ENCODE peak calls at places on chromosomes 3 and 15, in five cellular contexts. One of them, this sample, is unnamed.

GRCh38 chr3:129549006-129549800 is 6.2 kb downstream of the H1-8 start:
- DNase-seq in HFF-Myc: no peak
- DNase-seq in HCT116: no peak
- DNase-seq in PC-9: peak
- DNase-seq in cardiac fibroblast: peak
- DNase-seq in this sample: peak

GRCh38 chr3:114079761-114080160 is 23.2 kb downstream of the QTRT2 start:
- DNase-seq in PC-9: no peak
- DNase-seq in HCT116: no peak
- DNase-seq in cardiac fibroblast: peak
- DNase-seq in HFF-Myc: no peak
- DNase-seq in this sample: no peak

GRCh38 chr15:67091073-67091965 is 25.9 kb downstream of the SMAD3 start:
- DNase-seq in cardiac fibroblast: peak
- DNase-seq in HFF-Myc: peak
- DNase-seq in PC-9: peak
- DNase-seq in HCT116: peak
- DNase-seq in this sample: no peak

GRCh38 chr3:131795382-131796085 is 239.3 kb downstream of the CPNE4 start:
- DNase-seq in HFF-Myc: no peak
- DNase-seq in cardiac fibroblast: peak
- DNase-seq in HCT116: no peak
- DNase-seq in PC-9: no peak
- DNase-seq in this sample: no peak

GRCh38 chr3:99248913-99249312 is 347.4 kb upstream of the DCBLD2 start:
- DNase-seq in HCT116: no peak
- DNase-seq in cardiac fibroblast: peak
- DNase-seq in PC-9: no peak
- DNase-seq in HFF-Myc: no peak
- DNase-seq in this sample: no peak

GRCh38 chr15:69906256-69907185 is 191.2 kb downstream of the TLE3 start:
- DNase-seq in cardiac fibroblast: no peak
- DNase-seq in HCT116: no peak
- DNase-seq in PC-9: peak
- DNase-seq in HFF-Myc: no peak
- DNase-seq in this sample: no peak

GRCh38 chr3:63763156-63763555 is 55.9 kb upstream of the C3orf49 start:
- DNase-seq in HFF-Myc: peak
- DNase-seq in HCT116: no peak
- DNase-seq in cardiac fibroblast: no peak
- DNase-seq in PC-9: no peak
- DNase-seq in this sample: no peak

GRCh38 chr15:74333093-74333492 is 34.4 kb downstream of the CYP11A1 start:
- DNase-seq in cardiac fibroblast: no peak
- DNase-seq in HCT116: no peak
- DNase-seq in PC-9: no peak
- DNase-seq in HFF-Myc: no peak
- DNase-seq in this sample: no peak

GRCh38 chr3:138936763-138937689 is 9.9 kb downstream of the FOXL2 start:
- DNase-seq in HFF-Myc: no peak
- DNase-seq in cardiac fibroblast: no peak
- DNase-seq in PC-9: no peak
- DNase-seq in HCT116: no peak
- DNase-seq in this sample: no peak

GRCh38 chr3:127101411-127102067 is 91.4 kb upstream of the PRR23E start:
- DNase-seq in PC-9: no peak
- DNase-seq in cardiac fibroblast: no peak
- DNase-seq in HCT116: no peak
- DNase-seq in HFF-Myc: no peak
- DNase-seq in this sample: no peak

GRCh38 chr15:31801152-31801551 is 229.2 kb upstream of the CHRNA7 start:
- DNase-seq in cardiac fibroblast: no peak
- DNase-seq in PC-9: no peak
- DNase-seq in HFF-Myc: no peak
- DNase-seq in HCT116: no peak
- DNase-seq in this sample: no peak

GRCh38 chr3:55556622-55557531 is 69.8 kb upstream of the WNT5A start:
- DNase-seq in PC-9: no peak
- DNase-seq in cardiac fibroblast: no peak
- DNase-seq in HCT116: no peak
- DNase-seq in HFF-Myc: no peak
- DNase-seq in this sample: no peak

GRCh38 chr3:129003578-129004112 is 2.5 kb downstream of the EFCC1 start:
- DNase-seq in PC-9: peak
- DNase-seq in HFF-Myc: no peak
- DNase-seq in HCT116: peak
- DNase-seq in cardiac fibroblast: no peak
- DNase-seq in this sample: no peak

GRCh38 chr3:30577788-30578187 is 28.6 kb upstream of the TGFBR2 start:
- DNase-seq in PC-9: no peak
- DNase-seq in HCT116: no peak
- DNase-seq in HFF-Myc: no peak
- DNase-seq in cardiac fibroblast: no peak
- DNase-seq in this sample: no peak

GRCh38 chr3:109257269-109257668 is 59.0 kb downstream of the DPPA2 start:
- DNase-seq in HFF-Myc: no peak
- DNase-seq in HCT116: no peak
- DNase-seq in cardiac fibroblast: peak
- DNase-seq in PC-9: no peak
- DNase-seq in this sample: no peak

GRCh38 chr15:91186892-91187644 is 87.0 kb downstream of the SV2B start:
- DNase-seq in PC-9: no peak
- DNase-seq in HFF-Myc: peak
- DNase-seq in cardiac fibroblast: peak
- DNase-seq in HCT116: no peak
- DNase-seq in this sample: no peak

GRCh38 chr3:16885948-16886683 is 1.4 kb downstream of the PLCL2 start:
- DNase-seq in HFF-Myc: no peak
- DNase-seq in PC-9: no peak
- DNase-seq in HCT116: no peak
- DNase-seq in cardiac fibroblast: peak
- DNase-seq in this sample: no peak

GRCh38 chr3:16888785-16889607 is 4.2 kb downstream of the PLCL2 start:
- DNase-seq in HCT116: no peak
- DNase-seq in cardiac fibroblast: no peak
- DNase-seq in PC-9: no peak
- DNase-seq in HFF-Myc: no peak
- DNase-seq in this sample: no peak

GRCh38 chr3:16885588-16885903 is 791 bp downstream of the PLCL2 start:
- DNase-seq in HFF-Myc: no peak
- DNase-seq in HCT116: no peak
- DNase-seq in cardiac fibroblast: no peak
- DNase-seq in PC-9: no peak
- DNase-seq in this sample: no peak

GRCh38 chr3:16884748-16885587 is at the start of gene PLCL2:
- DNase-seq in HCT116: no peak
- DNase-seq in cardiac fibroblast: peak
- DNase-seq in PC-9: peak
- DNase-seq in HFF-Myc: no peak
- DNase-seq in this sample: no peak

GRCh38 chr3:16887130-16887529 is 2.4 kb downstream of the PLCL2 start:
- DNase-seq in PC-9: no peak
- DNase-seq in cardiac fibroblast: no peak
- DNase-seq in HFF-Myc: no peak
- DNase-seq in HCT116: no peak
- DNase-seq in this sample: no peak
- H3K4me3 ChIP-seq in PC-9: peak
- H3K4me3 ChIP-seq in cardiac fibroblast: no peak
- H3K4me3 ChIP-seq in HFF-Myc: no peak
- H3K4me3 ChIP-seq in HCT116: no peak
- H3K4me3 ChIP-seq in this sample: no peak

DNA sequence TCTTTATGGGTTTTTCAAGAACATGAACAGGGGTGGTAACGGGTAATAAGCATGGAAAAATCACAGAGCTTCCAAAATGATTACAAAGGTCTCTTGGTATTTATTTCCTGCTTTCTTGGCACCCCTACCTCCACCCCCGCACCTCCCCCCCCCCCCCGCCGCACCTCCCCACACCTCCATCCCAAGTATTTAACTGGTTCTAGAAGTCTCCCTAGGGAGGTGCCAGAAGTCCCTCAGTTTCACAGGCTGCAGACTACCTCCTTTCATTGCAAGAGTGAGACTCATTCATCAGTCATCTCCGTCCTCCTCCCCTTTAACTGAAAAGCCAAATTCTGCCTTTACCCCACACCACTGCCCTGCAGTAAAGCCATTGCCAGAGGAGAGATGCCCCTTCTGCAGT is 169.4 kb downstream of the ALDH1A2 start:
- DNase-seq in PC-9: no peak
- DNase-seq in HFF-Myc: no peak
- DNase-seq in cardiac fibroblast: no peak
- DNase-seq in HCT116: no peak
- DNase-seq in this sample: no peak
- TF ChIP-seq CTCF in PC-9: no peak
- TF ChIP-seq CTCF in HFF-Myc: no peak
- TF ChIP-seq CTCF in cardiac fibroblast: no peak
- TF ChIP-seq CTCF in HCT116: no peak
- TF ChIP-seq CTCF in this sample: no peak

DNA sequence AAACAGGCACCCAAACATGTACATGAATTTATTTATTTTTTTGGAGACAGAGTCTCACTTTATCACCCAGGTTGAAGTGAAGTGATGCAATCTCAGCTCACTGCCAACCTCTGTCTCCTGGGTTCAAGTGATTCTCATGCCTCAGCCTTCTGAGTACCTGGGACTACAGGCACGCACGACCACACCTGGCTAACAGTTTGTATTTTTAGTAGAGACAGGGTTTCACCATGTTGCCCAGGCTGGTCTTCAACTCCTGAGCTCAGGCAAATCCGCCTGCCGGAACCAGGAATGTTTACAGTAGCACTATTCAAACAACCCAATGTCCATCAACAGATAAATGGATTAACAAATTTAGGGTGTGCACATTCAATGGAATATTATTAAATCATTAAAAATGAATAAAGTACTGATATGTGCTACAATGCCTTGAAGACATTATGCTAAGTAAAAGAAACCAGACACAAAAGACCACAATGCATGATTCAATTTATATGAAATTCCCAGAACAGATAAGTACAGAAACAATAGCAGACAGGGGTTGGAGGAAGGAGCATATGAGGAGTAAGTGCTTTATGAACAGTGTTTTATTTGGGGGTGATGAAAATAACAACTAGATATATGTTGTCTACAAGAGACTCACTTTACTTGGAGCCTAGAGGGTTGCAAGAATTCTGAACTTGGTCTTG is 1.3 kb downstream of the LEO1 start:
- DNase-seq in HFF-Myc: no peak
- DNase-seq in cardiac fibroblast: no peak
- DNase-seq in HCT116: no peak
- DNase-seq in PC-9: no peak
- DNase-seq in this sample: no peak
- H3K4me3 ChIP-seq in HFF-Myc: peak
- H3K4me3 ChIP-seq in cardiac fibroblast: peak
- H3K4me3 ChIP-seq in HCT116: peak
- H3K4me3 ChIP-seq in PC-9: peak
- H3K4me3 ChIP-seq in this sample: peak

DNA sequence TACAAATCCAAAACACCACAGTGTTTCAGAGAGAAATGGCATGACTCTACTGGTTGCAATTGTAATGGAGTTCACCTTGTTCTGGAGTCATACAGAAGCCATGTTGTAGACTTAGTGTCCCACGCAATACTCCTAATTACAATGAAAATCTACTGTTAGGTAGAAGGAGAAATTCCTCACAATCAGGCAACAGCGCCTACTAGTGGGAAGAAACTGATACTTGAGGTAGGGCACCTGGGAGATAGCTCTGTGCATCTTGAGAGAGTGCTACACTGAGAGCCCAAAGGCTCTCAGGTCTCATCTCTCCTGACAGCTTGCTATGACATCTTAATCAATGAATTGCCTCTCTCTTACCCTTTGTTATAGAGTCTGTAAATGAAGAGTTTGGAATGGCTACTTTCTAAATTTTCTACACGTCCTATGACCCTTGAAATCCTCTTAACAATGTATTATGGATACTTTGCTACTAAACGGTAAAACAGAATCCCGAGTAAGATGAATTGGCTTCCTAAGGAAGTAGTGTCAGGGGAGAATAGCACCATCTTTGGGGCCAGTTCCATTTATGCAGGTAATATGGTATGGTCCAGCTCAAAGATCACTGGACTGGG is 422.7 kb upstream of the TPRG1 start:
- DNase-seq in HCT116: peak
- DNase-seq in PC-9: no peak
- DNase-seq in HFF-Myc: no peak
- DNase-seq in cardiac fibroblast: no peak
- DNase-seq in this sample: no peak
- TF ChIP-seq CTCF in HCT116: peak
- TF ChIP-seq CTCF in PC-9: peak
- TF ChIP-seq CTCF in HFF-Myc: peak
- TF ChIP-seq CTCF in cardiac fibroblast: peak
- TF ChIP-seq CTCF in this sample: peak

DNA sequence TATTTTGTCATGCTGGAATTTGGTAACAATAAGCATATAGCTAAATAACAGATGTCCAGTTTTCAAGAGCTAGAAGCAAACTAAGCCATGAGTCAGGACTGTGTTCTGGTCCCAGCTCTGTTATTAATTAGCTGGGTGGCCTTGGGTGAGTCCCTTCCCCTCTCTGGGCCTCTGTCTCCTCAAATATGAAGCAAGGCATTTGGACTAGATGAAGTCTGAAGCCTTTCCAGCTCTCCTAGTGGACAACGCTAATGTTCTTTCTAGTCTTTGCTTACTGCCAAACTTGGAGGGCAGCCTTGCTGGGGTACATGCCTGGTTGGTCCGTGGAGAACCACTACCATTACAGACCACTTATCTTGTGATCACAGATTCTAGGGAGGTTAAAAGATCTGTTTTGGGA is 127.6 kb downstream of the DUT start:
- DNase-seq in HFF-Myc: peak
- DNase-seq in HCT116: no peak
- DNase-seq in PC-9: no peak
- DNase-seq in cardiac fibroblast: no peak
- DNase-seq in this sample: no peak
- H3K4me3 ChIP-seq in HFF-Myc: no peak
- H3K4me3 ChIP-seq in HCT116: no peak
- H3K4me3 ChIP-seq in PC-9: no peak
- H3K4me3 ChIP-seq in cardiac fibroblast: no peak
- H3K4me3 ChIP-seq in this sample: no peak